ENCODE peak calls at places on chromosomes 16 and 17, in five cellular contexts. J, O, Y, Z and U are unnamed samples.

GRCh38 chr17:81711814-81712467 is at the start of gene SLC25A10:
- DNase-seq in Y (peak), J (peak), Z (peak), O (peak), U (no peak)

GRCh38 chr16:17389392-17389791 is 81.4 kb downstream of the XYLT1 start:
- DNase-seq in J (no peak), Z (no peak), Y (no peak), O (no peak), U (no peak)

GRCh38 chr17:62724398-62725146 is 83.5 kb downstream of the MARCHF10 start:
- DNase-seq in O (no peak), Y (no peak), J (no peak), Z (peak), U (no peak)

GRCh38 chr17:2685696-2686095 is 25.9 kb downstream of the CLUH start:
- DNase-seq in O (no peak), J (peak), Y (no peak), Z (no peak), U (no peak)

GRCh38 chr17:47164263-47164662 is 24.8 kb downstream of the CDC27 start:
- DNase-seq in Z (no peak), O (no peak), Y (no peak), J (no peak), U (no peak)

GRCh38 chr17:50688168-50688719 is 19.5 kb downstream of the ANKRD40 start:
- DNase-seq in Z (no peak), Y (no peak), O (no peak), J (no peak), U (no peak)

GRCh38 chr16:49158029-49158642 is 123.5 kb downstream of the CBLN1 start:
- DNase-seq in O (peak), Y (no peak), Z (peak), J (no peak), U (no peak)

GRCh38 chr17:2874211-2874686 is 78.0 kb downstream of the RAP1GAP2 start:
- DNase-seq in O (no peak), Z (no peak), J (no peak), Y (no peak), U (no peak)

GRCh38 chr17:82283208-82283749 is 9.8 kb upstream of the CSNK1D start:
- DNase-seq in Y (no peak), Z (no peak), O (peak), J (no peak), U (peak)

GRCh38 chr17:4248504-4249277 is 15.1 kb downstream of the ANKFY1 start:
- DNase-seq in Z (no peak), J (no peak), Y (no peak), O (no peak), U (no peak)

GRCh38 chr17:75557075-75557851 is 30.3 kb upstream of the MYO15B start:
- DNase-seq in Y (no peak), Z (no peak), J (no peak), O (peak), U (no peak)

GRCh38 chr16:7351572-7351971 is 18.9 kb downstream of the RBFOX1 start:
- DNase-seq in Y (no peak), O (no peak), Z (no peak), J (no peak), U (no peak)

GRCh38 chr16:24013733-24014645 is 178.2 kb downstream of the PRKCB start:
- DNase-seq in J (no peak), Z (peak), Y (no peak), O (no peak), U (no peak)

GRCh38 chr17:2239882-2240430 is 63.6 kb downstream of the SMG6 start:
- DNase-seq in J (peak), O (peak), Y (peak), Z (peak), U (peak)

GRCh38 chr16:62891-63290 is 9.3 kb downstream of the SNRNP25 start:
- DNase-seq in Y (no peak), Z (no peak), O (no peak), J (peak), U (no peak)

GRCh38 chr16:31003744-31004143 is 6.7 kb downstream of the STX1B start:
- DNase-seq in J (peak), Y (no peak), Z (no peak), O (no peak), U (no peak)
- H3K27ac ChIP-seq in J (no peak), Y (no peak), Z (no peak), O (no peak), U (no peak)

GRCh38 chr17:1229354-1229890 is 40.8 kb upstream of the BHLHA9 start:
- DNase-seq in Y (peak), J (peak), O (no peak), Z (peak), U (no peak)

GRCh38 chr17:1231456-1231855 is 38.8 kb upstream of the BHLHA9 start:
- DNase-seq in Y (no peak), Z (no peak), O (no peak), J (peak), U (no peak)

GRCh38 chr17:1228752-1229353 is 41.4 kb upstream of the BHLHA9 start:
- DNase-seq in O (no peak), Z (no peak), J (no peak), Y (peak), U (no peak)

GRCh38 chr17:1227917-1228751 is 42.1 kb upstream of the BHLHA9 start:
- DNase-seq in J (peak), O (no peak), Y (no peak), Z (peak), U (no peak)

DNA sequence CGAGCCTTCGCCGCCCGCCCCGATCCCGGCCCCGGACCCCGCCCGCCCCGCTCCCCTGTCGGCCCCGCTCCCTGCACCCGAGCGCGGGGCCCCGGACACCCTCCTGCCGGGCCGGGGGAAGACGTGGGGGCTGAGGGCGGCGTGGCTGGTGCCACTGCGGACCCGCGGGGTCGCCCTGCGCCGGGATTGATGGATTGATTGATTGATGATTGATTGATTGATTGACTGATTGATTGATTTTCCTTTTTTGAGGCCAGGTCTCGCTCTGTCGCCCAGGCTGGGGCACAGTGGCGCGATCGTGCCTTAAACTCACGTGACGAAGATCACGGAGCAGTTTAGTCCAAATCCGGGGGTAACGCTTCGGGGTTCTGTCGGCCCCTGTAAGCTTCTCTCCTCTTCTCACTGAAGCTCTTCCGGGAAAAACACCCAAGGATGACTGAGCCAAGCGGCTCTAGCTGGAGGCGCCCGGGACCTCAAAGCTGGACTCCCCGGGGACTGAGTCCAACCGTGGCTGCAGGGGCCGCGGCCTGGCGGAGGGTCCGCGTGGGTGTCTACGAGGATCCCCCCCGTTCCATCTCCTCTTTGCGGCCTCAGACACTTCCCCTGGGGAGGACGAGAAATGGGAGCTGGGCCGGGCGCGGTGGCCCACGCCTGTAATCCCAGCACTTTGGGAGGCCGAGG is 40.2 kb upstream of the BHLHA9 start:
- DNase-seq in Z (peak), O (no peak), Y (no peak), J (no peak), U (no peak)
- H3K27ac ChIP-seq in Z (peak), O (no peak), Y (no peak), J (peak), U (no peak)

GRCh38 chr17:39677581-39678339 is 9.5 kb downstream of the PNMT start:
- DNase-seq in J (peak), O (no peak), Z (no peak), Y (peak), U (no peak)
- H3K27ac ChIP-seq in J (peak), O (no peak), Z (no peak), Y (peak), U (no peak)

GRCh38 chr17:57528084-57528451 is 217.0 kb downstream of the CCDC182 start:
- DNase-seq in J (no peak), Y (peak), O (no peak), Z (no peak), U (no peak)

GRCh38 chr17:57531078-57531477 is 214.0 kb downstream of the CCDC182 start:
- DNase-seq in Y (no peak), Z (no peak), J (no peak), O (no peak), U (no peak)

GRCh38 chr17:57531648-57532486 is 213.2 kb downstream of the CCDC182 start:
- DNase-seq in Z (no peak), Y (peak), J (no peak), O (no peak), U (no peak)

GRCh38 chr17:57530508-57530907 is 214.6 kb downstream of the CCDC182 start:
- DNase-seq in Z (peak), J (no peak), O (no peak), Y (no peak), U (no peak)

DNA sequence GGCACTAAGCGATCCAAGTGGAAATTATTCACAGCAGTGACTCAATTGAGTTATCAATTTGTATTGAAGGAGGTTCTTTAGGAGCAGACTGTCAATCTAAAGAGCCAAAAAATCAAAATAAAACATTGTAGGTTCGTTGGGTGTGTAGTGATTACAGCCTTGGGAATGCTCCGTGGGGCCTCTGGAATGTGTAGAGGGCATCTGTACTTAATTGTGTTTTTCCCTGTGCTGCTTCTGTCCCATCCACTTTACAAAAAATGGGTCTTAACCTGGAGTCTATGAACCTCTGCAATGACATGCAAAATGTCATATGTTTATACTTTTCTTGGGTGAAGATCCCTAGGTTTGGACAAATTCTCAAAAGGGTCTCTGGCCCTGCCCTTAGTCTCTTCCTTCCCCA is 215.1 kb downstream of the CCDC182 start:
- DNase-seq in J (no peak), Z (no peak), O (no peak), Y (no peak), U (no peak)
- H3K27ac ChIP-seq in J (no peak), Z (peak), O (no peak), Y (no peak), U (no peak)

GRCh38 chr16:67181346-67181745 is 2.4 kb downstream of the MATCAP1 start:
- DNase-seq in O (peak), J (no peak), Z (no peak), Y (peak), U (peak)
- H3K27ac ChIP-seq in O (peak), J (no peak), Z (no peak), Y (no peak), U (peak)

DNA sequence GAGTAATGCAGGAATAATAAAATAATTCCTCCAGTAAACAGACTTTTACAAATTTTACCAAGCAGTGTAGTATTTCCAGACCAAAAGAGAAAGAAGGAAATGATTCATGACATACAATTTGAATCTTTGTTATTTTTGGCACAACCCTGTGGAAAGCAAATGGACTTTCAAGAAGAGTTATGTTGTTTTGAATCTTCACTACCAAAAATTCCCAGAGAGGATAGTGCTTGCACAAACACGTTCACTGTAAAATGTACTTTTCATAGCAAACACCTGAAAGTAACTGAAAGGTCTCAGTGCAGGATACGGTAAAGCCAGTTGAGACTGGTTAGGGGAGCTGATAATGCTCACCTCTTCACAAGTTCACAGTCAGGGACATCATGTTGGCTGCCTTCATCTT is 107.1 kb downstream of the USP22 start:
- DNase-seq in Y (no peak), Z (no peak), O (peak), J (no peak), U (no peak)
- H3K27ac ChIP-seq in Y (no peak), Z (no peak), O (no peak), J (peak), U (no peak)

GRCh38 chr17:32869345-32870026 is 7.4 kb downstream of the MYO1D start:
- DNase-seq in Z (no peak), J (no peak), O (no peak), Y (no peak), U (no peak)
- H3K27ac ChIP-seq in Z (no peak), J (peak), O (no peak), Y (peak), U (no peak)

GRCh38 chr16:74748042-74748709 is 26.4 kb downstream of the FA2H start:
- DNase-seq in Y (peak), O (no peak), J (no peak), Z (no peak), U (no peak)
- H3K27ac ChIP-seq in Y (no peak), O (no peak), J (no peak), Z (no peak), U (no peak)